ENCODE peak calls at places on chromosomes 13 and 19, in seven cellular contexts. One of them, this sample, is unnamed.
A peak's percentile ranks its signal among the peaks of the same experiment; 100 is the strongest.

GRCh38 chr19:3783660-3784584 is 2.3 kb downstream of the MATK start:
- DNase-seq in AG04450: no peak
- DNase-seq in esophagus squamous epithelium: no peak
- DNase-seq in lung: no peak
- DNase-seq in ascending aorta: no peak
- DNase-seq in foreskin keratinocyte: no peak
- DNase-seq in neural crest cell: no peak
- DNase-seq in this sample: no peak

GRCh38 chr13:114089341-114089740 is 43.1 kb downstream of the RASA3 start:
- DNase-seq in AG04450: no peak
- DNase-seq in esophagus squamous epithelium: no peak
- DNase-seq in lung: no peak
- DNase-seq in ascending aorta: no peak
- DNase-seq in foreskin keratinocyte: no peak
- DNase-seq in neural crest cell: no peak
- DNase-seq in this sample: no peak

GRCh38 chr13:112869202-112870061 is 99.6 kb upstream of the MCF2L start:
- DNase-seq in AG04450: no peak
- DNase-seq in esophagus squamous epithelium: no peak
- DNase-seq in lung: no peak
- DNase-seq in ascending aorta: peak; percentile 49
- DNase-seq in foreskin keratinocyte: no peak
- DNase-seq in neural crest cell: no peak
- DNase-seq in this sample: no peak

GRCh38 chr13:27280841-27281240 is 10.2 kb downstream of the RASL11A start:
- DNase-seq in AG04450: no peak
- DNase-seq in esophagus squamous epithelium: no peak
- DNase-seq in lung: no peak
- DNase-seq in ascending aorta: no peak
- DNase-seq in foreskin keratinocyte: no peak
- DNase-seq in neural crest cell: no peak
- DNase-seq in this sample: no peak

GRCh38 chr19:16188521-16188920 is 3.3 kb downstream of the FAM32A start:
- DNase-seq in AG04450: no peak
- DNase-seq in esophagus squamous epithelium: no peak
- DNase-seq in lung: no peak
- DNase-seq in ascending aorta: no peak
- DNase-seq in foreskin keratinocyte: no peak
- DNase-seq in neural crest cell: no peak
- DNase-seq in this sample: no peak

GRCh38 chr13:27455331-27455855 is 5.0 kb upstream of the MTIF3 start:
- DNase-seq in AG04450: no peak
- DNase-seq in esophagus squamous epithelium: no peak
- DNase-seq in lung: no peak
- DNase-seq in ascending aorta: no peak
- DNase-seq in foreskin keratinocyte: no peak
- DNase-seq in neural crest cell: no peak
- DNase-seq in this sample: no peak

GRCh38 chr13:85170372-85170771 is 628.8 kb downstream of the SLITRK6 start:
- DNase-seq in AG04450: no peak
- DNase-seq in esophagus squamous epithelium: no peak
- DNase-seq in lung: no peak
- DNase-seq in ascending aorta: no peak
- DNase-seq in foreskin keratinocyte: no peak
- DNase-seq in neural crest cell: no peak
- DNase-seq in this sample: no peak

GRCh38 chr13:65929436-65929835 is 1300.7 kb downstream of the PCDH9 start:
- DNase-seq in AG04450: peak; percentile 37
- DNase-seq in esophagus squamous epithelium: no peak
- DNase-seq in lung: no peak
- DNase-seq in ascending aorta: no peak
- DNase-seq in foreskin keratinocyte: no peak
- DNase-seq in neural crest cell: no peak
- DNase-seq in this sample: no peak

GRCh38 chr13:39684531-39685137 is 29.2 kb downstream of the COG6 start:
- DNase-seq in AG04450: no peak
- DNase-seq in esophagus squamous epithelium: no peak
- DNase-seq in lung: no peak
- DNase-seq in ascending aorta: no peak
- DNase-seq in foreskin keratinocyte: peak; percentile 14
- DNase-seq in neural crest cell: no peak
- DNase-seq in this sample: no peak

GRCh38 chr19:32202244-32202643 is 143.2 kb upstream of the ZNF507 start:
- DNase-seq in AG04450: no peak
- DNase-seq in esophagus squamous epithelium: no peak
- DNase-seq in lung: peak; percentile 2
- DNase-seq in ascending aorta: no peak
- DNase-seq in foreskin keratinocyte: no peak
- DNase-seq in neural crest cell: no peak
- DNase-seq in this sample: no peak

GRCh38 chr19:22784051-22784450 is at the start of gene ZNF99:
- DNase-seq in AG04450: no peak
- DNase-seq in esophagus squamous epithelium: no peak
- DNase-seq in lung: peak; percentile 43
- DNase-seq in ascending aorta: peak; percentile 73
- DNase-seq in foreskin keratinocyte: no peak
- DNase-seq in neural crest cell: no peak
- DNase-seq in this sample: peak; percentile 88

GRCh38 chr19:3599776-3600183 is 6.9 kb downstream of the TBXA2R start:
- DNase-seq in AG04450: no peak
- DNase-seq in esophagus squamous epithelium: no peak
- DNase-seq in lung: no peak
- DNase-seq in ascending aorta: no peak
- DNase-seq in foreskin keratinocyte: no peak
- DNase-seq in neural crest cell: no peak
- DNase-seq in this sample: no peak

GRCh38 chr13:47835470-47836228 is 165.4 kb downstream of the SUCLA2 start:
- DNase-seq in AG04450: no peak
- DNase-seq in esophagus squamous epithelium: no peak
- DNase-seq in lung: no peak
- DNase-seq in ascending aorta: no peak
- DNase-seq in foreskin keratinocyte: no peak
- DNase-seq in neural crest cell: no peak
- DNase-seq in this sample: no peak

GRCh38 chr13:28117689-28118377 is 17.5 kb upstream of the FLT3 start:
- DNase-seq in AG04450: no peak
- DNase-seq in esophagus squamous epithelium: no peak
- DNase-seq in lung: no peak
- DNase-seq in ascending aorta: no peak
- DNase-seq in foreskin keratinocyte: no peak
- DNase-seq in neural crest cell: no peak
- DNase-seq in this sample: peak; percentile 78

GRCh38 chr19:41149831-41150230 is 35.6 kb downstream of the CYP2F1 start:
- DNase-seq in AG04450: no peak
- DNase-seq in esophagus squamous epithelium: no peak
- DNase-seq in lung: no peak
- DNase-seq in ascending aorta: no peak
- DNase-seq in foreskin keratinocyte: no peak
- DNase-seq in neural crest cell: no peak
- DNase-seq in this sample: no peak

GRCh38 chr13:111573801-111574200 is 253.4 kb downstream of the TEX29 start:
- DNase-seq in AG04450: no peak
- DNase-seq in esophagus squamous epithelium: no peak
- DNase-seq in lung: no peak
- DNase-seq in ascending aorta: no peak
- DNase-seq in foreskin keratinocyte: no peak
- DNase-seq in neural crest cell: no peak
- DNase-seq in this sample: no peak

GRCh38 chr13:110303644-110304043 is 3.3 kb downstream of the COL4A1 start:
- DNase-seq in AG04450: no peak
- DNase-seq in esophagus squamous epithelium: no peak
- DNase-seq in lung: no peak
- DNase-seq in ascending aorta: no peak
- DNase-seq in foreskin keratinocyte: no peak
- DNase-seq in neural crest cell: no peak
- DNase-seq in this sample: no peak

GRCh38 chr13:61084983-61085382 is 330.7 kb downstream of the PCDH20 start:
- DNase-seq in AG04450: no peak
- DNase-seq in esophagus squamous epithelium: no peak
- DNase-seq in lung: no peak
- DNase-seq in ascending aorta: no peak
- DNase-seq in foreskin keratinocyte: peak; percentile 77
- DNase-seq in neural crest cell: no peak
- DNase-seq in this sample: no peak

GRCh38 chr19:39304701-39305571 is 8.7 kb downstream of the IFNL1 start:
- DNase-seq in AG04450: no peak
- DNase-seq in esophagus squamous epithelium: no peak
- DNase-seq in lung: no peak
- DNase-seq in ascending aorta: peak; percentile 45
- DNase-seq in foreskin keratinocyte: no peak
- DNase-seq in neural crest cell: no peak
- DNase-seq in this sample: no peak

GRCh38 chr19:1395194-1396018 is 5.9 kb downstream of the GAMT start:
- DNase-seq in AG04450: no peak
- DNase-seq in esophagus squamous epithelium: no peak
- DNase-seq in lung: no peak
- DNase-seq in ascending aorta: no peak
- DNase-seq in foreskin keratinocyte: no peak
- DNase-seq in neural crest cell: no peak
- DNase-seq in this sample: no peak

GRCh38 chr19:8109890-8110662 is 39.3 kb downstream of the FBN3 start:
- DNase-seq in AG04450: no peak
- DNase-seq in esophagus squamous epithelium: no peak
- DNase-seq in lung: no peak
- DNase-seq in ascending aorta: no peak
- DNase-seq in foreskin keratinocyte: no peak
- DNase-seq in neural crest cell: no peak
- DNase-seq in this sample: no peak

GRCh38 chr19:8001995-8002849 is 3.2 kb downstream of the ELAVL1 start:
- DNase-seq in AG04450: peak; percentile 43
- DNase-seq in esophagus squamous epithelium: peak; percentile 12
- DNase-seq in lung: peak; percentile 83
- DNase-seq in ascending aorta: peak; percentile 86
- DNase-seq in foreskin keratinocyte: peak; percentile 72
- DNase-seq in neural crest cell: peak; percentile 94
- DNase-seq in this sample: peak; percentile 88

DNA sequence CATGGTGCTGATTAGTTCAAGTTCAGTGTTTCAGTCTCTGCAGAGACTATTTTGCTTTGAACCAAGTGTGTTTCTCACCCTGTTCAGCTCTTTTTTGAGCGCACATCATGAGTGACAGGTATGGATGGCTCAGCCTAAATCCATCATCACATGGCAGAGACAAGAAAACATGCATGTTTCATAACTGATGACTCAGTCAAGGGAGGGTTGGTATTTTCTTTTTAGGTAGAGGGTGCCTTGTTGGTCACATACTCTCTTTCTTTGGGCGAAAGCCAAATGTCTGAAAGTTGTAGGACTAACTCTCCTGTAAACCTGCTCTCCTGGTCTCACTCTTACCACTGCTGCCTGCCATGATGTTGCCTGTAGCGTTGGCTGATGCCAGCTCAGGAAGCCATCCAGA is 48.1 kb upstream of the RAP2A start:
- DNase-seq in AG04450: no peak
- DNase-seq in esophagus squamous epithelium: no peak
- DNase-seq in lung: no peak
- DNase-seq in ascending aorta: no peak
- DNase-seq in foreskin keratinocyte: peak; percentile 79
- DNase-seq in neural crest cell: no peak
- DNase-seq in this sample: no peak
- TF ChIP-seq CTCF in AG04450: no peak
- TF ChIP-seq CTCF in esophagus squamous epithelium: no peak
- TF ChIP-seq CTCF in lung: no peak
- TF ChIP-seq CTCF in ascending aorta: no peak
- TF ChIP-seq CTCF in foreskin keratinocyte: no peak
- TF ChIP-seq CTCF in neural crest cell: no peak
- TF ChIP-seq CTCF in this sample: no peak

DNA sequence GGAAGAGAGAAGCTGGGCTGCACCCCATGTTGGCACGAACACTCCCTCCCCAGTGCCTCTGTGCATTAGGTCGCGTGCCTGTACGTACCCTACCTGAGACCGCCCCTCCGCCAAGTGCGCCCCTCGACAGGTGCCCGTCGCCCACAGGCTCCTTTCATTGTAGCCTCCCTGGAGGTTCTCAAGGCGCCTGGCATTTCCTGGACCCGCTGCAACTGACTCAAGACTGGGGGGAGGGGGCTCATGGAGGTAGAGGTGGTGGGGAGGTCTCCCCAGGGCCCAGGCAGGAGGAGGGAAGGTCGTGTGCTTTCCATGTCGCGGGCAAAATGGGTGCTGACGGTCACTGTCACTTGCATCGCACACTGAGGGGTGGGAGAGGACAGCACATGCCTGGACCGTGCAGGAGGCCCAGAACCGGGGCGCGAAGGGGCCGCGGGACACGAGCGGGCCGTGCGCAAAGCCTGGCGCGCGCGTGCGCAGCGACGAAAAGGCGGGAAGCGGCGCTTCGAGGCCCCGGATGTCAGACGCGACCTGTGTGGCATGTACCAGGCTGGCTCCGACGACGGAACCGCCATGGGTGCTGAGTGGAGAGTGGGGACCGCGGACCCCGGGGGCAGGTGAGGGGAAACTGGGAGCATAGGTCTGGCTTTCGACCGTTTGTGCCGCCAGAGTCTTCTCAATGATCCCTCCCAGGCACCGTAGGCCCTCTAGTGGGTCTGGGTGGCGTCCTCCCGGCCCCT is 16.5 kb downstream of the NFIX start:
- DNase-seq in AG04450: no peak
- DNase-seq in esophagus squamous epithelium: no peak
- DNase-seq in lung: no peak
- DNase-seq in ascending aorta: peak; percentile 64
- DNase-seq in foreskin keratinocyte: no peak
- DNase-seq in neural crest cell: no peak
- DNase-seq in this sample: peak; percentile 59
- TF ChIP-seq CTCF in AG04450: no peak
- TF ChIP-seq CTCF in esophagus squamous epithelium: no peak
- TF ChIP-seq CTCF in lung: no peak
- TF ChIP-seq CTCF in ascending aorta: no peak
- TF ChIP-seq CTCF in foreskin keratinocyte: no peak
- TF ChIP-seq CTCF in neural crest cell: no peak
- TF ChIP-seq CTCF in this sample: no peak

DNA sequence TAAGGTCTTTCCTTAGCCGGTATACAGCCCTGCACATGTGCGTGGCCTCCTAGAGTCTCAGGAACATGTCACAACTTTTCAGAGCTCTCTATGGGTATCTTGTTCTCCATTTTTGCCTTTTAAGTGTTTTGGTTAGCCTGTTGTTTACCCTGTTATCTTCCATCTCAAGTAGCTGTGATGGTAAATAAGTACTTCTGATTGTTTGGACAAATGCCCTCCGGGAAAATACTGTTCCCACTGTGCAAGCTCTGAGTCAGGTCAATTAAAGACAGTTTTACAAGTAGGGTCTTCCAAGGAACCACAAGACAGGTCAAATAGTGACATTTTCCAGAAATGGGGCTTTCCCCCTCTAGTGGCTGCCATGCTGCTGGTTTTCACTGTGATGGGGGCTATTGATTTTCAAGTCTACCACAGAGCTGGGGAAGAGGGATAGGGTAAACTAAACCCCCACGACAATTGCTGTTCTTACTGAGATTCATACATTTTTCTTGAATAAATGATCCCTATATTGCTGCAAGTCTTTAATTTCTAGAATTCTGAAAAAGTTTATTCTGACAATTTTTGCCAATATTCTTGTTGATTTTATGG is 109.5 kb downstream of the TM9SF2 start:
- DNase-seq in AG04450: no peak
- DNase-seq in esophagus squamous epithelium: no peak
- DNase-seq in lung: no peak
- DNase-seq in ascending aorta: no peak
- DNase-seq in foreskin keratinocyte: peak; percentile 27
- DNase-seq in neural crest cell: no peak
- DNase-seq in this sample: no peak
- TF ChIP-seq CTCF in AG04450: peak; percentile 11
- TF ChIP-seq CTCF in esophagus squamous epithelium: no peak
- TF ChIP-seq CTCF in lung: no peak
- TF ChIP-seq CTCF in ascending aorta: no peak
- TF ChIP-seq CTCF in foreskin keratinocyte: peak; percentile 14
- TF ChIP-seq CTCF in neural crest cell: peak; percentile 34
- TF ChIP-seq CTCF in this sample: no peak

GRCh38 chr19:18000981-18001836 is 6.8 kb upstream of the ARRDC2 start:
- DNase-seq in AG04450: no peak
- DNase-seq in esophagus squamous epithelium: peak; percentile 61
- DNase-seq in lung: peak; percentile 88
- DNase-seq in ascending aorta: peak; percentile 99
- DNase-seq in foreskin keratinocyte: peak; percentile 65
- DNase-seq in neural crest cell: no peak
- DNase-seq in this sample: peak; percentile 86
- TF ChIP-seq CTCF in AG04450: no peak
- TF ChIP-seq CTCF in esophagus squamous epithelium: no peak
- TF ChIP-seq CTCF in lung: no peak
- TF ChIP-seq CTCF in ascending aorta: no peak
- TF ChIP-seq CTCF in foreskin keratinocyte: no peak
- TF ChIP-seq CTCF in neural crest cell: no peak
- TF ChIP-seq CTCF in this sample: no peak

This sample was measured in testis.